ENCODE peak calls at places on chromosome 7, in five cellular contexts. One of them, this sample, is unnamed.

GRCh38 chr7:22333680-22334141 is 23.2 kb downstream of the RAPGEF5 start:
- DNase-seq in fibroblast of lung: no peak
- DNase-seq in ovary: no peak
- DNase-seq in GM06990: no peak
- DNase-seq in dorsolateral prefrontal cortex: no peak
- DNase-seq in this sample: no peak

GRCh38 chr7:111439977-111440376 is 122.3 kb downstream of the IMMP2L start:
- DNase-seq in fibroblast of lung: peak
- DNase-seq in ovary: no peak
- DNase-seq in GM06990: no peak
- DNase-seq in dorsolateral prefrontal cortex: no peak
- DNase-seq in this sample: no peak

GRCh38 chr7:131557521-131558385 is 1.3 kb upstream of the PODXL start:
- DNase-seq in fibroblast of lung: peak
- DNase-seq in ovary: peak
- DNase-seq in GM06990: no peak
- DNase-seq in dorsolateral prefrontal cortex: peak
- DNase-seq in this sample: no peak

GRCh38 chr7:74222851-74223710 is 13.3 kb downstream of the LAT2 start:
- DNase-seq in fibroblast of lung: no peak
- DNase-seq in ovary: no peak
- DNase-seq in GM06990: no peak
- DNase-seq in dorsolateral prefrontal cortex: no peak
- DNase-seq in this sample: no peak

GRCh38 chr7:151248191-151249033 is at the start of gene SMARCD3:
- DNase-seq in fibroblast of lung: peak
- DNase-seq in ovary: peak
- DNase-seq in GM06990: no peak
- DNase-seq in dorsolateral prefrontal cortex: peak
- DNase-seq in this sample: peak

GRCh38 chr7:150962743-150963399 is 15.2 kb downstream of the KCNH2 start:
- DNase-seq in fibroblast of lung: no peak
- DNase-seq in ovary: peak
- DNase-seq in GM06990: no peak
- DNase-seq in dorsolateral prefrontal cortex: peak
- DNase-seq in this sample: peak

GRCh38 chr7:122136033-122136432 is 8.0 kb downstream of the AASS start:
- DNase-seq in fibroblast of lung: no peak
- DNase-seq in ovary: no peak
- DNase-seq in GM06990: no peak
- DNase-seq in dorsolateral prefrontal cortex: no peak
- DNase-seq in this sample: no peak

GRCh38 chr7:73718905-73719805 is at the start of gene STX1A:
- DNase-seq in fibroblast of lung: peak
- DNase-seq in ovary: peak
- DNase-seq in GM06990: peak
- DNase-seq in dorsolateral prefrontal cortex: peak
- DNase-seq in this sample: peak

GRCh38 chr7:137755438-137755837 is 91.3 kb downstream of the DGKI start:
- DNase-seq in fibroblast of lung: no peak
- DNase-seq in ovary: no peak
- DNase-seq in GM06990: no peak
- DNase-seq in dorsolateral prefrontal cortex: no peak
- DNase-seq in this sample: no peak
- H3K4me3 ChIP-seq in fibroblast of lung: no peak
- H3K4me3 ChIP-seq in ovary: no peak
- H3K4me3 ChIP-seq in GM06990: no peak
- H3K4me3 ChIP-seq in dorsolateral prefrontal cortex: no peak
- H3K4me3 ChIP-seq in this sample: no peak

GRCh38 chr7:40680657-40681056 is 545.9 kb downstream of the SUGCT start:
- DNase-seq in fibroblast of lung: no peak
- DNase-seq in ovary: no peak
- DNase-seq in GM06990: no peak
- DNase-seq in dorsolateral prefrontal cortex: no peak
- DNase-seq in this sample: peak
- TF ChIP-seq CTCF in fibroblast of lung: no peak
- TF ChIP-seq CTCF in ovary: no peak
- TF ChIP-seq CTCF in GM06990: peak
- TF ChIP-seq CTCF in dorsolateral prefrontal cortex: no peak
- TF ChIP-seq CTCF in this sample: peak

DNA sequence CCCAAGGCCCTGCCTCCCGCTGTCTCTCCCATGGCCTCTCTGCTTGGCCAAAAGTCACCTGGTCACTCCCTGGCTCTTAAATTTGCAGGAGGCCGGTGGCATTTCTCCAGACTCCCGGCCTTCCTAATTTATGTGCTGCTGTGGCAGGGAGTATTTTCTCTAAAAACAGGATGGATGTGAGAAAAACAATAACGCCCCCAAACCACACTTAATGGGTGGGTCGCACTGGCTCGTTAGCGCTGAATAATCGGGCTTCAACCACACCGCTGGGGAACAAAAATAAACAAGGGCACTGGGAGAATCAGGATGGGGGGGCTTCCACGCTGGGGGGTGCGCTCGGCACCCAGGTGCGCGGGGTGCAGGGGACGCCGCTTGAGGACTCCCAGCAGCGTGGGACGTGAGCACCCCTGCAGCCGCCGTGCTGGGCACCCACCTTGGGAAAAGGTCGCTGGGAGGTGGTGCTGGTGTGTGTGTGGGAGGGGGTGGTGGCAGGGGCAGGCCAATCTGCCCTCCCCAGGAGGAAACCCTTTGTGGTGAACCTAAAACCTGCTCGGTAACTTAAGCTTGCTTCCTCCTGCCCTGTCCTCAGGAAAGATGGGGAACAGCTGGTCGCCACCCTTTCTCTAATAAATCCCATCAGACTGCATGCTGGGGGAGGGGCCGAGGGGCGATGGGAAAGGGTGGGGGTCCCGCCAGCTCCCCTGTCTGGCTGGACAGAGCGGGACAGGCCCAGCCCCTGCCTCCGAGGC is 64.2 kb downstream of the UNCX start:
- DNase-seq in fibroblast of lung: no peak
- DNase-seq in ovary: no peak
- DNase-seq in GM06990: no peak
- DNase-seq in dorsolateral prefrontal cortex: no peak
- DNase-seq in this sample: no peak
- H3K4me3 ChIP-seq in fibroblast of lung: no peak
- H3K4me3 ChIP-seq in ovary: no peak
- H3K4me3 ChIP-seq in GM06990: no peak
- H3K4me3 ChIP-seq in dorsolateral prefrontal cortex: peak
- H3K4me3 ChIP-seq in this sample: no peak

DNA sequence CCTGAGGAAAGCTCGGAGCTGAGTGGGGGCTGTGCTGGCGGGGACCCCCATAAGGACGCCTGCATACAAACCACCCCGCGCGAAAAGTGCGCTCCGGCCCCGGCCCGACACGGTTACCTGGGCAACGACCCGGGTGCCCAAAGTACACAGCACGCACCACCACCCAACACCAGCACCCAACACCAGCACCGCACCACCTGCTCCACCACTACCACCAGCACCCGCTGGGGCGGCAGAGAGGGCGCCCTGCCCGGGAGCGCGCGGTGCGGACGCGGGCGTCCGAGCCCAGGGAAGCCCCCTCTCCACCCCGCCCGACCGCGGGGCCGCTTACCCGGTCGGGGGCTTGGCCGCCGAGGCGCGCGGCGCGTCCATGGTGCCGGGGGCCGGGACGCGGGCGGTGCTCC is 345 bp downstream of the COBL start:
- DNase-seq in fibroblast of lung: no peak
- DNase-seq in ovary: peak
- DNase-seq in GM06990: no peak
- DNase-seq in dorsolateral prefrontal cortex: peak
- DNase-seq in this sample: no peak
- TF ChIP-seq CTCF in fibroblast of lung: no peak
- TF ChIP-seq CTCF in ovary: no peak
- TF ChIP-seq CTCF in GM06990: no peak
- TF ChIP-seq CTCF in dorsolateral prefrontal cortex: no peak
- TF ChIP-seq CTCF in this sample: no peak

GRCh38 chr7:159017210-159017609 is 127.5 kb downstream of the VIPR2 start:
- DNase-seq in fibroblast of lung: no peak
- DNase-seq in ovary: no peak
- DNase-seq in GM06990: no peak
- DNase-seq in dorsolateral prefrontal cortex: peak
- DNase-seq in this sample: no peak

GRCh38 chr7:159015081-159015893 is 129.4 kb downstream of the VIPR2 start:
- DNase-seq in fibroblast of lung: no peak
- DNase-seq in ovary: peak
- DNase-seq in GM06990: no peak
- DNase-seq in dorsolateral prefrontal cortex: peak
- DNase-seq in this sample: no peak

GRCh38 chr7:159016591-159016990 is 128.1 kb downstream of the VIPR2 start:
- DNase-seq in fibroblast of lung: no peak
- DNase-seq in ovary: no peak
- DNase-seq in GM06990: no peak
- DNase-seq in dorsolateral prefrontal cortex: no peak
- DNase-seq in this sample: no peak

GRCh38 chr7:159014297-159015062 is 130.2 kb downstream of the VIPR2 start:
- DNase-seq in fibroblast of lung: no peak
- DNase-seq in ovary: peak
- DNase-seq in GM06990: no peak
- DNase-seq in dorsolateral prefrontal cortex: no peak
- DNase-seq in this sample: no peak

DNA sequence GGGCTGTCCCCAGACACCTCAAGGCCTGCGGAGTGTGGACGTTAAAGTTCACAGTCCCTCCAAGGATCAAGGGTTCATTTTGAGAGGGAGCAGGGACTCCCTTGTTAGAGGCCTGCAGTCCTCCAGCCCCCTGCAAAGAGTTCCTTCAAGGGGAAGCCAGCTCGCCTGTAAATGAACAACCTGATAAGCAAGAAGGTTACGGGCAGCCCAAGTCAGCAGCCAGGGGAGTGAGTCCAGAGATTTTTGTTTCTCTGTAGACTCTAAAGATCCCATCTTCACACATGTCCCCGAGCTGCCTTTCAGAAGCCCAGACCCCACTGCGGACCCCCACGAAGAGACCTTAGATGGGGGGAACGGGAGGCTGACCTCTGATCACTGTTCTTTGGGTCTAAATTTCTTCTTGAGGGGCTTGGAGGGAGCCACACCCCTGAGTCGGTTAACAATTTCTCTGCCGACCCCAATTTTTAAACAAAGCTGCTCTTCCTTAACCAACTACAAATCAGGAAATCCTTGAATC is 128.7 kb downstream of the VIPR2 start:
- DNase-seq in fibroblast of lung: no peak
- DNase-seq in ovary: no peak
- DNase-seq in GM06990: no peak
- DNase-seq in dorsolateral prefrontal cortex: peak
- DNase-seq in this sample: no peak
- H3K4me3 ChIP-seq in fibroblast of lung: no peak
- H3K4me3 ChIP-seq in ovary: no peak
- H3K4me3 ChIP-seq in GM06990: no peak
- H3K4me3 ChIP-seq in dorsolateral prefrontal cortex: no peak
- H3K4me3 ChIP-seq in this sample: no peak

GRCh38 chr7:41886906-41887311 is 184.0 kb upstream of the INHBA start:
- DNase-seq in fibroblast of lung: peak
- DNase-seq in ovary: peak
- DNase-seq in GM06990: no peak
- DNase-seq in dorsolateral prefrontal cortex: no peak
- DNase-seq in this sample: peak
- TF ChIP-seq CTCF in fibroblast of lung: peak
- TF ChIP-seq CTCF in ovary: no peak
- TF ChIP-seq CTCF in GM06990: no peak
- TF ChIP-seq CTCF in dorsolateral prefrontal cortex: no peak
- TF ChIP-seq CTCF in this sample: peak